ENCODE peak calls at places on chromosomes 12 and 14, in seven cellular contexts. A is B cell, Z is NCI-H1105 treated with DMSO at 0.1 percent for 48 hours, H is iris pigment epithelial cell, O is cardiac muscle cell, F is HTR-8/SVneo, S is HS-27A. Y is an unnamed sample.

GRCh38 chr14:58738876-58739275 is 101.1 kb downstream of the DACT1 start:
- DNase-seq in A (no peak), Z (no peak), H (no peak), O (no peak), F (no peak), S (no peak), Y (no peak)

GRCh38 chr12:24921251-24922038 is 27.5 kb downstream of the BCAT1 start:
- DNase-seq in A (no peak), Z (no peak), H (peak; percentile 69), O (peak; percentile 74), F (no peak), S (no peak), Y (no peak)

GRCh38 chr12:88658009-88658408 is 77.7 kb upstream of the KITLG start:
- DNase-seq in A (no peak), Z (no peak), H (no peak), O (peak; percentile 58), F (no peak), S (no peak), Y (no peak)

GRCh38 chr14:100018482-100018881 is 46.7 kb upstream of the EVL start:
- DNase-seq in A (no peak), Z (no peak), H (peak; percentile 47), O (no peak), F (no peak), S (no peak), Y (no peak)

GRCh38 chr14:73740921-73741326 is 26.7 kb upstream of the PNMA1 start:
- DNase-seq in A (no peak), Z (no peak), H (peak; percentile 42), O (peak; percentile 65), F (no peak), S (no peak), Y (no peak)

GRCh38 chr14:51504626-51505025 is 147.1 kb upstream of the FRMD6 start:
- DNase-seq in A (no peak), Z (no peak), H (no peak), O (no peak), F (no peak), S (no peak), Y (no peak)

GRCh38 chr12:44405267-44405666 is 470.8 kb downstream of the NELL2 start:
- DNase-seq in A (no peak), Z (no peak), H (no peak), O (no peak), F (no peak), S (no peak), Y (no peak)

GRCh38 chr14:74425525-74426201 is 347 bp downstream of the SYNDIG1L start:
- DNase-seq in A (peak; percentile 75), Z (no peak), H (peak; percentile 8), O (peak; percentile 18), F (peak; percentile 88), S (no peak), Y (peak; percentile 63)

GRCh38 chr14:58107041-58107440 is 45.0 kb downstream of the ARMH4 start:
- DNase-seq in A (no peak), Z (no peak), H (no peak), O (no peak), F (no peak), S (no peak), Y (no peak)

GRCh38 chr12:26126340-26127284 is 1.8 kb upstream of the BHLHE41 start:
- DNase-seq in A (peak; percentile 88), Z (peak; percentile 70), H (peak; percentile 88), O (peak; percentile 90), F (peak; percentile 67), S (peak; percentile 66), Y (peak; percentile 87)

GRCh38 chr12:74412607-74413230 is 124.9 kb upstream of the ATXN7L3B start:
- DNase-seq in A (peak; percentile 7), Z (peak; percentile 60), H (peak; percentile 10), O (peak; percentile 29), F (no peak), S (no peak), Y (no peak)

GRCh38 chr12:6996040-6996441 is 22.2 kb downstream of the LPCAT3 start:
- DNase-seq in A (no peak), Z (no peak), H (peak; percentile 71), O (peak; percentile 56), F (peak; percentile 63), S (peak; percentile 41), Y (no peak)

GRCh38 chr14:82079553-82079952 is 545.9 kb upstream of the SEL1L start:
- DNase-seq in A (no peak), Z (no peak), H (no peak), O (no peak), F (no peak), S (no peak), Y (no peak)

GRCh38 chr14:68282479-68283377 is 463.1 kb downstream of the RAD51B start:
- DNase-seq in A (peak; percentile 69), Z (no peak), H (no peak), O (no peak), F (no peak), S (no peak), Y (no peak)

GRCh38 chr14:85257287-85257686 is 272.7 kb upstream of the FLRT2 start:
- DNase-seq in A (no peak), Z (no peak), H (no peak), O (no peak), F (no peak), S (no peak), Y (no peak)

GRCh38 chr12:8052679-8053078 is 13.5 kb downstream of the C3AR1 start:
- DNase-seq in A (no peak), Z (no peak), H (no peak), O (no peak), F (no peak), S (no peak), Y (no peak)

Y was measured in D341Med.